ENCODE peak calls at places on chromosomes 12 and 14, in nine cellular contexts. F is NCI-H1092 treated with DMSO at 0.1 percent for 48 hours; A is OCI-LY7; X is activated naive CD8-positive, alpha-beta T cell treated with anti-CD3 and anti-CD28 coated beads for 36 hours; Y is substantia nigra; T is EL; W is stimulated activated CD4-positive, alpha-beta T cell treated with anti-CD3 and anti-CD28 coated beads, Interleukin-1b, Interleukin-23, amount 100 ng/mL, for 24 hours; U is Kasumi-1; N is right cardiac atrium. R is an unnamed sample.

GRCh38 chr12:103498990-103499389 is 3.2 kb upstream of the C12orf42 start:
- DNase-seq in T (no peak), A (no peak), F (no peak), U (no peak), X (no peak), W (no peak), Y (no peak), N (no peak), R (no peak)

GRCh38 chr12:107761502-107761904 is 566 bp upstream of the PRDM4 start:
- DNase-seq in Y (no peak), F (peak), T (peak), U (no peak), W (no peak), N (no peak), A (peak), X (no peak), R (no peak)

GRCh38 chr12:121767525-121768016 is 25.9 kb downstream of the RHOF start:
- DNase-seq in X (no peak), N (peak), A (no peak), W (no peak), U (no peak), F (peak), Y (peak), T (peak), R (peak)

GRCh38 chr14:75430526-75430925 is 2.7 kb downstream of the JDP2 start:
- DNase-seq in A (peak), F (no peak), X (no peak), U (no peak), N (peak), Y (no peak), T (no peak), W (no peak), R (peak)

GRCh38 chr12:89861086-89861485 is 152.4 kb upstream of the ATP2B1 start:
- DNase-seq in F (no peak), A (no peak), X (no peak), T (no peak), U (no peak), W (no peak), Y (no peak), N (no peak), R (no peak)

GRCh38 chr12:104026841-104027599 is 23.0 kb downstream of the GLT8D2 start:
- DNase-seq in X (no peak), T (no peak), U (no peak), Y (no peak), W (no peak), N (no peak), F (no peak), A (no peak), R (no peak)

GRCh38 chr12:104106965-104107364 is 31.0 kb downstream of the NFYB start:
- DNase-seq in F (no peak), W (no peak), U (peak), X (no peak), T (no peak), N (no peak), Y (no peak), A (no peak), R (no peak)

GRCh38 chr12:108235231-108235959 is 103.7 kb downstream of the CMKLR1 start:
- DNase-seq in A (no peak), U (no peak), T (no peak), N (no peak), X (no peak), W (no peak), Y (no peak), F (no peak), R (no peak)

GRCh38 chr12:93879476-93880376 is 202.6 kb downstream of the CRADD start:
- DNase-seq in T (peak), U (no peak), X (no peak), F (no peak), A (no peak), W (no peak), N (no peak), Y (no peak), R (peak)

GRCh38 chr14:40119321-40119720 is 687.1 kb upstream of the FBXO33 start:
- DNase-seq in U (no peak), T (no peak), X (no peak), N (no peak), Y (no peak), W (no peak), A (no peak), F (no peak), R (no peak)

GRCh38 chr14:64196668-64197411 is 97.3 kb downstream of the ESR2 start:
- DNase-seq in U (no peak), Y (peak), N (peak), T (peak), F (peak), X (no peak), A (no peak), W (no peak), R (peak)

GRCh38 chr14:56059054-56059453 is 59.2 kb upstream of the PELI2 start:
- DNase-seq in U (no peak), N (no peak), Y (no peak), W (no peak), F (no peak), A (no peak), T (no peak), X (no peak), R (peak)

GRCh38 chr14:68306934-68307758 is 485.7 kb downstream of the ZFP36L1 start:
- DNase-seq in X (no peak), A (no peak), T (no peak), N (no peak), Y (no peak), U (no peak), F (peak), W (no peak), R (no peak)

GRCh38 chr12:65208957-65209654 is 39.7 kb downstream of the LEMD3 start:
- DNase-seq in Y (no peak), A (no peak), W (no peak), N (no peak), F (no peak), X (no peak), U (no peak), T (no peak), R (no peak)

R was measured in cardiac fibroblast.